ENCODE peak calls at places on chromosomes 1 and 21, in seven cellular contexts. One of them, this sample, is unnamed.
A peak's percentile ranks its signal among the peaks of the same experiment; 100 is the strongest.

GRCh38 chr1:55727010-55727409 is 511.8 kb upstream of the USP24 start:
- DNase-seq in A549: no peak
- DNase-seq in tibial nerve: no peak
- DNase-seq in GM12891: no peak
- DNase-seq in adrenal gland: no peak
- DNase-seq in lower leg skin: no peak
- DNase-seq in ovary: no peak
- DNase-seq in this sample: peak; percentile 33

GRCh38 chr21:42513151-42513984 is at the start of gene SLC37A1:
- DNase-seq in ovary: no peak
- DNase-seq in GM12891: peak; percentile 50
- DNase-seq in tibial nerve: no peak
- DNase-seq in A549: no peak
- DNase-seq in adrenal gland: no peak
- DNase-seq in lower leg skin: no peak
- DNase-seq in this sample: no peak

GRCh38 chr1:22826630-22827580 is 116.3 kb downstream of the EPHB2 start:
- DNase-seq in lower leg skin: no peak
- DNase-seq in tibial nerve: no peak
- DNase-seq in GM12891: no peak
- DNase-seq in A549: no peak
- DNase-seq in adrenal gland: no peak
- DNase-seq in ovary: no peak
- DNase-seq in this sample: no peak

GRCh38 chr1:200468264-200469001 is 58.6 kb upstream of the ZNF281 start:
- DNase-seq in A549: no peak
- DNase-seq in adrenal gland: no peak
- DNase-seq in GM12891: no peak
- DNase-seq in tibial nerve: no peak
- DNase-seq in lower leg skin: no peak
- DNase-seq in ovary: no peak
- DNase-seq in this sample: no peak

GRCh38 chr1:156705918-156706646 is 699 bp upstream of the CRABP2 start:
- DNase-seq in ovary: peak; percentile 79
- DNase-seq in tibial nerve: peak; percentile 68
- DNase-seq in adrenal gland: peak; percentile 66
- DNase-seq in A549: peak; percentile 62
- DNase-seq in GM12891: peak; percentile 86
- DNase-seq in lower leg skin: no peak
- DNase-seq in this sample: no peak

GRCh38 chr1:21706151-21706835 is 37.1 kb upstream of the RAP1GAP start:
- DNase-seq in lower leg skin: peak; percentile 18
- DNase-seq in tibial nerve: no peak
- DNase-seq in A549: no peak
- DNase-seq in ovary: no peak
- DNase-seq in adrenal gland: no peak
- DNase-seq in GM12891: no peak
- DNase-seq in this sample: no peak

GRCh38 chr21:17848228-17848627 is 29.1 kb upstream of the C21orf91 start:
- DNase-seq in lower leg skin: peak; percentile 48
- DNase-seq in A549: no peak
- DNase-seq in tibial nerve: peak; percentile 14
- DNase-seq in GM12891: peak; percentile 13
- DNase-seq in ovary: no peak
- DNase-seq in adrenal gland: no peak
- DNase-seq in this sample: peak; percentile 75

GRCh38 chr1:76237201-76237600 is 162.7 kb downstream of the ST6GALNAC3 start:
- DNase-seq in adrenal gland: no peak
- DNase-seq in A549: no peak
- DNase-seq in lower leg skin: no peak
- DNase-seq in tibial nerve: no peak
- DNase-seq in GM12891: no peak
- DNase-seq in ovary: no peak
- DNase-seq in this sample: no peak

GRCh38 chr1:230985711-230986110 is 6.8 kb downstream of the ARV1 start:
- DNase-seq in GM12891: no peak
- DNase-seq in tibial nerve: no peak
- DNase-seq in adrenal gland: no peak
- DNase-seq in lower leg skin: no peak
- DNase-seq in ovary: no peak
- DNase-seq in A549: no peak
- DNase-seq in this sample: no peak

GRCh38 chr1:91487469-91487868 is 13.2 kb upstream of the CDC7 start:
- DNase-seq in lower leg skin: no peak
- DNase-seq in tibial nerve: no peak
- DNase-seq in adrenal gland: no peak
- DNase-seq in ovary: no peak
- DNase-seq in A549: no peak
- DNase-seq in GM12891: no peak
- DNase-seq in this sample: no peak

GRCh38 chr1:29805122-29805895 is 569.0 kb downstream of the PTPRU start:
- DNase-seq in ovary: no peak
- DNase-seq in A549: no peak
- DNase-seq in lower leg skin: no peak
- DNase-seq in GM12891: no peak
- DNase-seq in adrenal gland: peak; percentile 4
- DNase-seq in tibial nerve: no peak
- DNase-seq in this sample: no peak

GRCh38 chr1:30111431-30111830 is 612.0 kb downstream of the MATN1 start:
- DNase-seq in A549: peak; percentile 28
- DNase-seq in GM12891: peak; percentile 42
- DNase-seq in tibial nerve: peak; percentile 27
- DNase-seq in ovary: peak; percentile 48
- DNase-seq in lower leg skin: no peak
- DNase-seq in adrenal gland: peak; percentile 52
- DNase-seq in this sample: peak; percentile 42

GRCh38 chr1:2301607-2302291 is 73.6 kb downstream of the SKI start:
- DNase-seq in A549: no peak
- DNase-seq in adrenal gland: no peak
- DNase-seq in lower leg skin: no peak
- DNase-seq in tibial nerve: no peak
- DNase-seq in ovary: no peak
- DNase-seq in GM12891: no peak
- DNase-seq in this sample: no peak

GRCh38 chr1:2298685-2299673 is 70.9 kb downstream of the SKI start:
- DNase-seq in tibial nerve: no peak
- DNase-seq in ovary: no peak
- DNase-seq in lower leg skin: no peak
- DNase-seq in GM12891: no peak
- DNase-seq in adrenal gland: no peak
- DNase-seq in A549: no peak
- DNase-seq in this sample: no peak

GRCh38 chr1:2300004-2300771 is 72.1 kb downstream of the SKI start:
- DNase-seq in A549: no peak
- DNase-seq in tibial nerve: no peak
- DNase-seq in GM12891: peak; percentile 97
- DNase-seq in ovary: no peak
- DNase-seq in adrenal gland: no peak
- DNase-seq in lower leg skin: no peak
- DNase-seq in this sample: no peak

GRCh38 chr1:2302292-2302925 is 74.3 kb downstream of the SKI start:
- DNase-seq in GM12891: no peak
- DNase-seq in tibial nerve: no peak
- DNase-seq in A549: no peak
- DNase-seq in adrenal gland: no peak
- DNase-seq in ovary: no peak
- DNase-seq in lower leg skin: no peak
- DNase-seq in this sample: no peak

DNA sequence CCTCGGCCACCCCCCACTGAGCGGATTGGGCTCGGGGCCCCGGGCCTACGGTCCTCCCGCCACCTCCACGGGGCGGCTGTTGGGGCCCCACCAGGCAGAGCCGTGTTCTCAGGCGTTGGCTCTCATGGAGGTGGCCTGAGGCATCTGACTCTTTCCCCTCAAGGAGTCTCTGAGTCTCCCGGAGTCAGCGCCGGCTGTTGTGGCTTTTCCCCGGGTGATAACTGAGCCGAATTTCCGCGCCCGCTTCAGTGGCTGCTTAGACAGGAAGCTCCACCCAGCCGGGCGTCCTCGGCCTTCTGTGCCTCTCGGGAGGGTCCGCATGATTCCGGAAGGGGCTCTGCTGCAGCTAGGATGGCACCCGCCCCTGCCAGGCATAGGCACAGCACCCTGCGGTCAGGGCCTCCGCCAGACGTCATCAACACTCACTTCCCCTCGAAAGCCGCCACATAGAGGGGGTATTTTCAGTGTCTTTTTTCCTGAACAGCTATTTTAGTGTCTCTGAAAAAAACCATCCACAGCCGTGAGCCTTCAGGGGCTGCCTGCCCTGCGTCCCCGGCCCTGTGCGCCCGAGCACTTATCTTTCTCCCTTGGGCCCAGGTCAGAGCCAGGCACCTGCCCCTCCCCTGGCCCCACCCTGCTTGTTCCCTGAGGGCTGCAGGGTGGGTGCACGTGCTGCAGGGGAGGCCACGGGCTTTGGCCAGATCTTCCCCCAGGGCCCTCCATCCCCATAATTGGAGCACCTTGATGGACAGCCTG is 72.9 kb downstream of the SKI start:
- DNase-seq in adrenal gland: no peak
- DNase-seq in tibial nerve: peak; percentile 82
- DNase-seq in A549: no peak
- DNase-seq in GM12891: peak; percentile 83
- DNase-seq in lower leg skin: peak; percentile 83
- DNase-seq in ovary: no peak
- DNase-seq in this sample: no peak
- TF ChIP-seq POLR2A in adrenal gland: peak; percentile 41
- TF ChIP-seq POLR2A in tibial nerve: no peak
- TF ChIP-seq POLR2A in A549: no peak
- TF ChIP-seq POLR2A in GM12891: no peak
- TF ChIP-seq POLR2A in lower leg skin: no peak
- TF ChIP-seq POLR2A in ovary: no peak
- TF ChIP-seq POLR2A in this sample: no peak

DNA sequence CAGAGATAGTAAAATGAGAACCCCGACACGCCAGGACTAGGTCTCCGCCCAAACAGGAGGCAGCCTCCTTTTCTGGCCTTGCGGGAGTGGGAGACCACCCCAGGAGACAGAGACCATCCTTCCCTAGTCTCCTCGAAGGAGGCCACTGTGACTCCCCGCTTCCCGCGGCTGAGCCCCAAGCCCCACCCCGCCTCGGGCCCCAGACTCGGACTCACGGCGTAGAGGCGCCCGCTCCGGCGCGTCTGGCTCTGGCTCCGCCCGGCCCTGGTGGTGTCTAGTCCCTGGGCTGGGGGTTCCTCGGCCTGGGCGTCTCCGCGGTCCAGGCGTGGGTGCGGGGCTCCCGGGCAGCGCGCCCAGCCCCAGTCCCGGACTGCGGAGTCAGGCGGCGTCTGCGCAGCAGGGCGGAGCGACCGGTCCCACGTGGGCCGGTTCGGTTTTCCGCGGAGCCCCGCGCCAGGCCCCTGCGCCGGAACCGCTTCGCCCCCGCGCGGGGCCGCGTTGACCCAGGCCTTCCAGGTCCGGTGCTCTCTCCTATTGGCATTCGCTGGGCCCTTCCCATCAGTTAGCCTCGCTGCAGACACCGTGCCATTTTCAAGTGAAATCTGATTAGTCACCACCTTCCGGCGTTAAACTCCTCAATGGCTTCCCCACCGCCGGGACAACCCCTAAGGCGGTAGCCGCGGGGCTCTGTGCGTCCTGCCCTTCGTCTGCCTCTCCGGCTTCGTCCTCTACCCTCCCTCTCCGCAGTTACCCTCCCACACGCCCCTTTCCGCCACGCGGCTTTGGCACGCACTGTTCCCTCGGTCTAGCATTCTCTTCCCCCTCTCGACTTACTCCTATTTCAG is at the start of gene C1orf216:
- DNase-seq in adrenal gland: peak; percentile 76
- DNase-seq in GM12891: peak; percentile 73
- DNase-seq in tibial nerve: peak; percentile 23
- DNase-seq in lower leg skin: peak; percentile 34
- DNase-seq in ovary: peak; percentile 77
- DNase-seq in A549: peak; percentile 35
- DNase-seq in this sample: peak; percentile 58
- TF ChIP-seq POLR2A in adrenal gland: peak; percentile 56
- TF ChIP-seq POLR2A in GM12891: peak; percentile 55
- TF ChIP-seq POLR2A in tibial nerve: no peak
- TF ChIP-seq POLR2A in lower leg skin: no peak
- TF ChIP-seq POLR2A in ovary: peak; percentile 49
- TF ChIP-seq POLR2A in A549: peak; percentile 68
- TF ChIP-seq POLR2A in this sample: peak; percentile 54

DNA sequence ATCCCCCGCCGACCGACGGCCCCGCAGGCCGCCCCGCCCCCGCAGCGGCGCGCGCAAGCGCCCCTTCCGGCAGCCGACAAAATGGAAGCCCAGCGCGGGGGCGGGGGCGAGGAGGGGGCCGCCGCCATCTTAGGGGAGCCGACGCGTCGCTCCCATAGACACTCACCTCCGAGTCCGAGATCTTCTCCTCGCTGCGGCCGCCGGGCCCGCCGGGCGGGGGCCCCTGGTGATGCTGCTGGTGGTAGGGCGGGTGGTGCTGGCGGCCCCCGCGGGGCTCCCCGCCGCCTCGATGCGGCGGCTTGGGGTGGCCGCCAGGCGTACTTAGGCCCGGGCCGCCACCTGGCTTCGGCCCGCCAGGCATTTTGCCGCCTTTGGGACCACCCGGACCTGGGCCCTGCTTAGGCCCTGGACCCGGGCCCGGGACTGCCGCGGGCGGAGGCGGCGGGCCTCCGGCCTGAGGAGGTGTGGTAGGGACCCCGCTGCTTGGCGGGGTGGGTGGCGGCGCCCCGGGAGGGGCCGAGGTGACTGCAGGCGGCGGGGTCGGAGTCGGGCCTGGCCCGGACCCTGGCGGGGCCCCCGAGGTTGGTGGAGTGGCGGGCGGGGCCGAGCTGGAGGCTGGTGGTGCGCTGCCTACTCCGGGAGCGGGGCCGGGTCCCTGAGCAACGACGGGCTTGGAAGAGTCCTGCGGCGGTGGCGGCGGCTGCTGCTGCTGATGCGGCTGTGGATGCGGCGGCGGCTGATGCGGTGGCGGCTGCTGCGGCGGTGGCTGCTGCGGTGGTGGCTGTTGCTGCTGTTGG is 691 bp downstream of the SFPQ start:
- DNase-seq in GM12891: peak; percentile 71
- DNase-seq in A549: peak; percentile 46
- DNase-seq in lower leg skin: peak; percentile 68
- DNase-seq in ovary: peak; percentile 87
- DNase-seq in tibial nerve: peak; percentile 68
- DNase-seq in adrenal gland: peak; percentile 88
- DNase-seq in this sample: peak; percentile 38
- TF ChIP-seq POLR2A in GM12891: peak; percentile 74
- TF ChIP-seq POLR2A in A549: no peak
- TF ChIP-seq POLR2A in lower leg skin: no peak
- TF ChIP-seq POLR2A in ovary: no peak
- TF ChIP-seq POLR2A in tibial nerve: no peak
- TF ChIP-seq POLR2A in adrenal gland: peak; percentile 46
- TF ChIP-seq POLR2A in this sample: peak; percentile 35

GRCh38 chr1:246780264-246780663 is 56.1 kb downstream of the SCCPDH start:
- DNase-seq in tibial nerve: no peak
- DNase-seq in A549: no peak
- DNase-seq in adrenal gland: no peak
- DNase-seq in GM12891: no peak
- DNase-seq in lower leg skin: peak; percentile 3
- DNase-seq in ovary: no peak
- DNase-seq in this sample: no peak
- TF ChIP-seq POLR2A in tibial nerve: no peak
- TF ChIP-seq POLR2A in A549: no peak
- TF ChIP-seq POLR2A in adrenal gland: no peak
- TF ChIP-seq POLR2A in GM12891: no peak
- TF ChIP-seq POLR2A in lower leg skin: no peak
- TF ChIP-seq POLR2A in ovary: no peak
- TF ChIP-seq POLR2A in this sample: no peak